ENCODE peak calls at places on chromosomes 5 and 9, in four cellular contexts. J is K562, Z is HepG2, F is GM12878. X is an unnamed sample.
A peak's percentile ranks its signal among the peaks of the same experiment; 100 is the strongest.

GRCh38 chr9:96617439-96618185 is 2.0 kb downstream of the CDC14B start:
- DNase-seq in J (no peak), F (no peak), Z (no peak), X (no peak)

GRCh38 chr9:13990994-13991393 is 322.9 kb downstream of the NFIB start:
- DNase-seq in F (no peak), Z (no peak), J (no peak), X (no peak)

GRCh38 chr5:75667586-75667985 is 49.7 kb downstream of the POC5 start:
- DNase-seq in J (no peak), Z (peak; percentile 20), F (no peak), X (no peak)

GRCh38 chr5:31626156-31626555 is 12.8 kb upstream of the PDZD2 start:
- DNase-seq in F (no peak), Z (no peak), J (no peak), X (no peak)

GRCh38 chr9:87551692-87552303 is 54.1 kb downstream of the DAPK1 start:
- DNase-seq in Z (no peak), J (peak; percentile 61), F (no peak), X (no peak)

GRCh38 chr5:393846-394275 is 49.1 kb upstream of the EXOC3 start:
- DNase-seq in Z (no peak), J (no peak), F (no peak), X (no peak)

GRCh38 chr9:30796806-30797205 is 1587.6 kb upstream of the ACO1 start:
- DNase-seq in F (no peak), Z (no peak), J (no peak), X (no peak)

GRCh38 chr9:91676042-91676441 is 252.4 kb upstream of the NFIL3 start:
- DNase-seq in F (peak; percentile 3), J (no peak), Z (peak; percentile 15), X (no peak)

GRCh38 chr9:121398374-121398773 is 28.3 kb upstream of the STOM start:
- DNase-seq in F (no peak), Z (peak; percentile 5), J (no peak), X (peak; percentile 60)

GRCh38 chr5:66554211-66554610 is 42.0 kb upstream of the MAST4 start:
- DNase-seq in F (peak; percentile 72), Z (no peak), J (no peak), X (no peak)

GRCh38 chr9:15306068-15306756 is 804 bp downstream of the TTC39B start:
- DNase-seq in J (no peak), Z (peak; percentile 59), F (no peak), X (peak; percentile 41)

GRCh38 chr5:1417586-1418225 is 27.5 kb downstream of the SLC6A3 start:
- DNase-seq in Z (no peak), F (no peak), J (no peak), X (no peak)

GRCh38 chr9:128245293-128246151 is 30.3 kb downstream of the GOLGA2 start:
- DNase-seq in Z (peak; percentile 72), F (no peak), J (peak; percentile 51), X (peak; percentile 61)

GRCh38 chr5:83077662-83078261 is 415 bp downstream of the XRCC4 start:
- DNase-seq in F (no peak), Z (peak; percentile 64), J (peak; percentile 18), X (no peak)

GRCh38 chr9:138116521-138116920 is 238.9 kb downstream of the CACNA1B start:
- DNase-seq in F (no peak), Z (no peak), J (no peak), X (no peak)

GRCh38 chr5:868599-869135 is 17.9 kb upstream of the ZDHHC11 start:
- DNase-seq in F (no peak), Z (no peak), J (no peak), X (no peak)

GRCh38 chr9:135251331-135251761 is 163.9 kb downstream of the OLFM1 start:
- DNase-seq in J (no peak), Z (no peak), F (no peak), X (no peak)

GRCh38 chr5:7850241-7850532 is 746 bp downstream of the CFAP90 start:
- DNase-seq in Z (peak; percentile 6), J (no peak), F (no peak), X (no peak)

GRCh38 chr9:137062384-137062783 is 8.0 kb downstream of the SAPCD2 start:
- DNase-seq in Z (no peak), J (no peak), F (no peak), X (no peak)

GRCh38 chr9:115952667-115953316 is 200.8 kb upstream of the PAPPA start:
- DNase-seq in Z (peak; percentile 13), F (no peak), J (no peak), X (no peak)

GRCh38 chr5:14913141-14913540 is 41.6 kb upstream of the ANKH start:
- DNase-seq in F (no peak), Z (no peak), J (no peak), X (no peak)

GRCh38 chr5:14914193-14914592 is 42.6 kb upstream of the ANKH start:
- DNase-seq in J (no peak), F (no peak), Z (no peak), X (no peak)

GRCh38 chr5:14917719-14918118 is 46.1 kb upstream of the ANKH start:
- DNase-seq in Z (no peak), J (no peak), F (no peak), X (no peak)

GRCh38 chr5:14914603-14915277 is 43.2 kb upstream of the ANKH start:
- DNase-seq in F (no peak), J (no peak), Z (no peak), X (no peak)

GRCh38 chr5:14915291-14915976 is 43.9 kb upstream of the ANKH start:
- DNase-seq in Z (peak; percentile 76), J (no peak), F (no peak), X (no peak)
- TF ChIP-seq MYC in Z (no peak), J (no peak), F (no peak), X (no peak)

DNA sequence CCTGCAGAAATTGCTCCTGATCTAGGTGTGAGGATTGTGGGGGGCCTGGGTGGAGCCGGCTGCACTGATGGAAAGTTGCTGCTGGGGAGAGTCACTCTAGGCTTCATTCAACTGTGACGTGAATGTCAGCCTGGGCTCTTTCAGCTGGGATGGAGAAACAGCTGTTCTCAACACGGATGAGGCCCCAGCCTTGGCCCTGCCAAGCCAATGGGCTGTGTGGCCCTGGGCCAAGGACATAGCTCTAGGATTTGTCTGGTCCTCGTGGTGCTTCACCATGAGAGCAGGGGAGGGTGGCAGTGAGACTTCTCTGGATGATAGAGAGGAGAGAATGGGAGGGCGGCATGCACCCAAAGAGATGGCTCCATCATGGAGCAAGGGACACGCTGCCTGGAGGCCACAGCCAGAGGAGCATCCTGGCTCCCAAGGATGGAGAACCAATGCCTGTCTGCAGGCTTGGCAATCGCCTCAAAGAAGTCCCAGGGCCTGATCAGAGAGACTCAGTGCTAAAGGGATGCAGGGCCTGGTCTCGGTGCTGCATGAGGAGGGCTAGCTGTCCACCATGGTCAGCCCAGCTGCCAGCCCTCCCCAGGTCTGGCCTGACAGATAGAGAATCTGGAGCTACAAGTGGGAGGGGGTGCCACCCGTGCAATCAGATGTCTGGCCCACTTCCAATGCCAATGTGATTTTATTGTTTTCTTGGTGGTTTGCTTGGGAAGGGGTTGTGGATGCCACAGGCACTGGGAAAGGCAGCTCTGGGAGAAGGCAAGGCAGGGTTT is 141.0 kb downstream of the GADD45G start:
- DNase-seq in Z (no peak), J (no peak), F (no peak), X (no peak)
- TF ChIP-seq EZH2 in Z (no peak), J (no peak), F (no peak), X (no peak)

GRCh38 chr5:58085800-58086199 is 374.1 kb downstream of the PLK2 start:
- DNase-seq in J (no peak), Z (no peak), F (no peak), X (peak; percentile 60)
- H2AFZ ChIP-seq in J (no peak overlapping the region), Z (no peak overlapping the region), F (no peak overlapping the region), X (no peak overlapping the region)

GRCh38 chr5:36575367-36575781 is 31.0 kb upstream of the SLC1A3 start:
- DNase-seq in Z (no peak), J (no peak), F (no peak), X (peak; percentile 86)
- TF ChIP-seq MYC in Z (no peak), J (no peak), F (no peak), X (no peak)

GRCh38 chr9:133163559-133164208 is at the start of gene GBGT1:
- DNase-seq in J (peak; percentile 92), F (no peak), Z (no peak), X (peak; percentile 55)
- TF ChIP-seq EZH2 in J (no peak), F (no peak), Z (no peak), X (no peak)

GRCh38 chr5:101431201-101431600 is 528.1 kb upstream of the ST8SIA4 start:
- DNase-seq in F (no peak), Z (no peak), J (no peak), X (no peak)
- H2AFZ ChIP-seq in F (no peak overlapping the region), Z (no peak overlapping the region), J (no peak overlapping the region), X (no peak overlapping the region)